ENCODE peak calls at places on chromosomes 13 and 19, in five cellular contexts. One of them, this sample, is unnamed.

GRCh38 chr19:31378404-31378803 is 29.2 kb upstream of the TSHZ3 start:
- DNase-seq in tibial nerve: peak
- DNase-seq in GM12891: no peak
- DNase-seq in vagina: no peak
- DNase-seq in HepG2: peak
- DNase-seq in this sample: peak

GRCh38 chr13:62320129-62320724 is 904.6 kb upstream of the PCDH20 start:
- DNase-seq in vagina: no peak
- DNase-seq in HepG2: peak
- DNase-seq in tibial nerve: no peak
- DNase-seq in GM12891: no peak
- DNase-seq in this sample: no peak

GRCh38 chr13:110869805-110870706 is 44.8 kb downstream of the ANKRD10 start:
- DNase-seq in vagina: peak
- DNase-seq in HepG2: peak
- DNase-seq in GM12891: no peak
- DNase-seq in tibial nerve: peak
- DNase-seq in this sample: peak

GRCh38 chr13:84867246-84867645 is 932.0 kb downstream of the SLITRK6 start:
- DNase-seq in HepG2: peak
- DNase-seq in GM12891: no peak
- DNase-seq in vagina: no peak
- DNase-seq in tibial nerve: no peak
- DNase-seq in this sample: no peak

GRCh38 chr19:10001899-10002298 is 8.4 kb downstream of the COL5A3 start:
- DNase-seq in vagina: no peak
- DNase-seq in HepG2: peak
- DNase-seq in tibial nerve: no peak
- DNase-seq in GM12891: no peak
- DNase-seq in this sample: no peak

GRCh38 chr19:47719047-47719885 is 6.0 kb downstream of the EHD2 start:
- DNase-seq in HepG2: peak
- DNase-seq in GM12891: no peak
- DNase-seq in vagina: peak
- DNase-seq in tibial nerve: peak
- DNase-seq in this sample: peak

GRCh38 chr13:99086869-99087129 is 108.9 kb upstream of the DOCK9 start:
- DNase-seq in HepG2: no peak
- DNase-seq in GM12891: no peak
- DNase-seq in tibial nerve: peak
- DNase-seq in vagina: no peak
- DNase-seq in this sample: peak

GRCh38 chr13:103100795-103101194 is 34.6 kb upstream of the SLC10A2 start:
- DNase-seq in vagina: no peak
- DNase-seq in HepG2: no peak
- DNase-seq in GM12891: no peak
- DNase-seq in tibial nerve: no peak
- DNase-seq in this sample: no peak

GRCh38 chr13:84607614-84608013 is 725.3 kb upstream of the SLITRK1 start:
- DNase-seq in vagina: no peak
- DNase-seq in HepG2: no peak
- DNase-seq in tibial nerve: peak
- DNase-seq in GM12891: no peak
- DNase-seq in this sample: no peak

GRCh38 chr19:48985711-48986110 is 7.4 kb downstream of the GYS1 start:
- DNase-seq in HepG2: no peak
- DNase-seq in tibial nerve: no peak
- DNase-seq in GM12891: no peak
- DNase-seq in vagina: no peak
- DNase-seq in this sample: no peak

GRCh38 chr19:32354345-32354744 is 8.9 kb downstream of the ZNF507 start:
- DNase-seq in HepG2: no peak
- DNase-seq in tibial nerve: no peak
- DNase-seq in GM12891: no peak
- DNase-seq in vagina: no peak
- DNase-seq in this sample: no peak

GRCh38 chr13:77002590-77003190 is 10.8 kb downstream of the CLN5 start:
- DNase-seq in vagina: no peak
- DNase-seq in tibial nerve: no peak
- DNase-seq in GM12891: no peak
- DNase-seq in HepG2: peak
- DNase-seq in this sample: no peak

GRCh38 chr13:98785405-98785804 is 32.9 kb upstream of the SLC15A1 start:
- DNase-seq in vagina: no peak
- DNase-seq in GM12891: no peak
- DNase-seq in tibial nerve: no peak
- DNase-seq in HepG2: no peak
- DNase-seq in this sample: no peak

GRCh38 chr13:69264362-69265334 is 843.0 kb upstream of the ATXN8OS start:
- DNase-seq in HepG2: no peak
- DNase-seq in tibial nerve: no peak
- DNase-seq in vagina: no peak
- DNase-seq in GM12891: no peak
- DNase-seq in this sample: no peak

GRCh38 chr13:50715402-50716146 is 127.9 kb downstream of the DLEU7 start:
- DNase-seq in tibial nerve: peak
- DNase-seq in GM12891: no peak
- DNase-seq in vagina: no peak
- DNase-seq in HepG2: no peak
- DNase-seq in this sample: no peak
- TF ChIP-seq POLR2A in tibial nerve: no peak
- TF ChIP-seq POLR2A in GM12891: no peak
- TF ChIP-seq POLR2A in vagina: no peak
- TF ChIP-seq POLR2A in HepG2: no peak
- TF ChIP-seq POLR2A in this sample: no peak

GRCh38 chr13:81498969-81499368 is 1158.0 kb upstream of the SPRY2 start:
- DNase-seq in tibial nerve: no peak
- DNase-seq in HepG2: no peak
- DNase-seq in GM12891: no peak
- DNase-seq in vagina: no peak
- DNase-seq in this sample: no peak
- TF ChIP-seq POLR2A in tibial nerve: no peak
- TF ChIP-seq POLR2A in HepG2: no peak
- TF ChIP-seq POLR2A in GM12891: no peak
- TF ChIP-seq POLR2A in vagina: no peak
- TF ChIP-seq POLR2A in this sample: no peak

DNA sequence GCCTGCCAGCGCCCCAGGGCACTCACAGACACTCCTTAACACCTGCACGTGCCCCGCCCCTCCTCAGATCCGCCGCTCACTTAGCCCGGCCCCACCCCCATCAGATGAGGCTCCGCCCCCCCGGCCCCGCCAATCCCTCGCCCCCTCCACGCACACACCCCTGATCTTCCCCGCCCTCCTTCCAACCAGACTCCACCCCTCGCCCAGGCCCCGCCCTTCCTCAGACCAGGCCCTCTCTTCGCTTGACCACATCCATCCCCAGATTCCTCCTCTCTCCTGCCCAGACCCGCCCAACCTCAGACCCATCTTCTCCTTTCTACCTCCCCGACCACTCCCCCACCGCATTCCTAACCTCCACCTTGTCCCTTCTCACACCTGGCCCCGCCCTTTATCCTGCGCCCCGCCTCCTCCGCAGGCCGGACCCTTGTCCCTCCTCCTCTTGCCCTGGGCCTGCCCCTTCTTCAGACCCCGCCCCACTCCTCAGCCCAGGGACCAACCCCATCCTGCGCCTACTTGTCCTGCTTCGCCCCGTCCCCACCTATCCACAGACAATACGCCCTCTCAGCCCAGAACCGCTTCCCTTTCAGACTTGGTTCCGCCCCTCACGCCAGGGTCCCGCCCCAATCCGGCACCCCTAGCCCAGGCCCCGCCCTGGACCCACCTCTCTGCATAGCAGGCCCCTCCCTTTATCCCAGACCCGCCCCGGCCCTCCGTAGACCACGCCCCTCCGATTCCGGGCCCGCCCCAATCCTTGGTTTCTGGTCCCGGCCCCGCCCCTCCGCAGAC is 452 bp upstream of the KLHL26 start:
- DNase-seq in vagina: no peak
- DNase-seq in HepG2: peak
- DNase-seq in GM12891: peak
- DNase-seq in tibial nerve: peak
- DNase-seq in this sample: peak
- TF ChIP-seq POLR2A in vagina: no peak
- TF ChIP-seq POLR2A in HepG2: no peak
- TF ChIP-seq POLR2A in GM12891: no peak
- TF ChIP-seq POLR2A in tibial nerve: peak
- TF ChIP-seq POLR2A in this sample: peak

GRCh38 chr13:30422056-30422914 is at the start of gene UBE2L5:
- DNase-seq in tibial nerve: peak
- DNase-seq in HepG2: peak
- DNase-seq in vagina: peak
- DNase-seq in GM12891: peak
- DNase-seq in this sample: no peak
- TF ChIP-seq POLR2A in tibial nerve: peak
- TF ChIP-seq POLR2A in HepG2: no peak
- TF ChIP-seq POLR2A in vagina: peak
- TF ChIP-seq POLR2A in GM12891: no peak
- TF ChIP-seq POLR2A in this sample: peak

DNA sequence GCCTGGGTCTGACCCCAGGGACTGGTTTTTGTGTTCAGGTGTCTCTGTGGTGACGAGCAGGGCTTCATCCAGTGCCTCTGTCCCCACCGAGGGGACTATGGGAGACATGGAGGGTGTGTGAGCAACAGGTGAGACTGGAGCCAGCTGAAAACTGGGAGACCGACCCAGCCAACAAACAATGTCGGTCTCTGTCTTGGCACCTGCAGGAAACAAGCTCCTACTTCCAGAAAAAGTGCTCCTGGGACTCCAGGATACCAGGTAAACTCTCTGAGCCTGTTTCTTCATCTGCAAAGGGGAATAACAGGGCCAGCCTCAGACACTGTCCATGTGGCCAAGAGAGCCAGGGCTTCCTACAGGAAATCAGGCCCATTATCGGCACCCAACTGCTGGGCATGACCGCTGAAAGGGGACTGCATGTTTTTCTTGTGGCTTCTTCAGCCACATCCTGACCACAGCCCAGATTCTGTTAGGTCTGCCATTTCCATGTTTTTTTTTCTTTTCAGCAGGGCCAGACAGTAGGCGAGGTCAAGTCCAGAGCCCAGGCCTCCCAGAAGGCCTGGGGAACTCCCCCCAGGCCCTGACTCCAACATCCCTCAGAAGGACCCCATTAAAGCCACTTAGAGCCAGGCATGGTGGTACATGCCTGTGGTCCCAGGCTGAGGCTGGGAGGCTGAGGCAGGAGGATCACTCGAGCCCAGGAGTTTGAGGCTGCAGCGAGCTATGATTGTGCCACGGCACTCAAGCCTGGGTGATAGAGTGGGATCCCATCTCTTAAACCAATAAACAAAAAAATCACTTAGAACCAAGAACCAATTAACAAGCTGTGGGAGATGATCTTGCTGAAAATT is 833 bp upstream of the BST2 start:
- DNase-seq in GM12891: no peak
- DNase-seq in tibial nerve: no peak
- DNase-seq in HepG2: no peak
- DNase-seq in vagina: no peak
- DNase-seq in this sample: peak
- TF ChIP-seq POLR2A in GM12891: no peak
- TF ChIP-seq POLR2A in tibial nerve: no peak
- TF ChIP-seq POLR2A in HepG2: peak
- TF ChIP-seq POLR2A in vagina: no peak
- TF ChIP-seq POLR2A in this sample: no peak

GRCh38 chr13:27258637-27259377 is 7.4 kb downstream of the RPL21 start:
- DNase-seq in vagina: peak
- DNase-seq in HepG2: no peak
- DNase-seq in tibial nerve: no peak
- DNase-seq in GM12891: no peak
- DNase-seq in this sample: no peak
- TF ChIP-seq POLR2A in vagina: no peak
- TF ChIP-seq POLR2A in HepG2: no peak
- TF ChIP-seq POLR2A in tibial nerve: no peak
- TF ChIP-seq POLR2A in GM12891: peak
- TF ChIP-seq POLR2A in this sample: no peak

DNA sequence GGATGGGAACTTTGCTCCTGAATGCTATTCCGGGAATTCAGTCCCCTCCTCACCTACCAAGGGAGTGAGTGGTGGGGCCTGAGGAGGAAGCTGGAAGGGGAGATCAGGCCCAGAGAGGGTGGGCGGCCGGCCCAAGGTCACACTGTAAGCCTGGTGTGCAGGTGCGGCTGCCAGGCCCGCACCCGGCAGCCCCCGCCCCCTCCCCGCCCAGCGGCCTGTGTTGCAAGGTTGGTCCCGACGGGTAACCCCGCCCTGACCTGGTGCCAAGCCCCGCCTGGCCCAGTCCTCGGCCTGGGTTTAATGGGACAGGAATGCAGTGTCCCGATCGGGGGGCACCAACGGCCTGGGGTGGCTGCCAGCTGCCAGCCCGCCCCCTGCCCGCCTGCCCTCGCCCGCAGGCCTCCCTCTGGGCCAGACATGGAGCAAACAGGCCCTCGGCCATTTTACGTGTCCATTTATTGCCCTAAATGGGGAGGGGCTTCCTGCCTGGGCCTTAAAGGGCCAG is 5.5 kb downstream of the ZBTB7A start:
- DNase-seq in tibial nerve: peak
- DNase-seq in HepG2: peak
- DNase-seq in vagina: peak
- DNase-seq in GM12891: no peak
- DNase-seq in this sample: peak
- TF ChIP-seq POLR2A in tibial nerve: no peak
- TF ChIP-seq POLR2A in HepG2: no peak
- TF ChIP-seq POLR2A in vagina: peak
- TF ChIP-seq POLR2A in GM12891: no peak
- TF ChIP-seq POLR2A in this sample: no peak

GRCh38 chr19:28977826-28978225 is 235.1 kb downstream of the UQCRFS1 start:
- DNase-seq in HepG2: no peak
- DNase-seq in vagina: no peak
- DNase-seq in tibial nerve: no peak
- DNase-seq in GM12891: no peak
- DNase-seq in this sample: no peak
- TF ChIP-seq POLR2A in HepG2: no peak
- TF ChIP-seq POLR2A in vagina: no peak
- TF ChIP-seq POLR2A in tibial nerve: no peak
- TF ChIP-seq POLR2A in GM12891: no peak
- TF ChIP-seq POLR2A in this sample: no peak

This sample was measured in H54.